ENCODE peak calls at places on chromosomes 16 and 17, in nine cellular contexts. One of them, this sample, is unnamed.

GRCh38 chr16:61834082-61834481 is 202.2 kb downstream of the CDH8 start:
- DNase-seq in lower lobe of right lung: no peak
- DNase-seq in Caco-2: no peak
- DNase-seq in foreskin fibroblast: no peak
- DNase-seq in heart right ventricle: no peak
- DNase-seq in A549: no peak
- DNase-seq in ovary: no peak
- DNase-seq in AG04449: no peak
- DNase-seq in AG10803: peak
- DNase-seq in this sample: no peak

GRCh38 chr17:68428498-68429172 is 28.7 kb downstream of the WIPI1 start:
- DNase-seq in foreskin fibroblast: no peak
- DNase-seq in lower lobe of right lung: no peak
- DNase-seq in AG04449: no peak
- DNase-seq in Caco-2: no peak
- DNase-seq in heart right ventricle: no peak
- DNase-seq in A549: no peak
- DNase-seq in AG10803: no peak
- DNase-seq in ovary: no peak
- DNase-seq in this sample: no peak

GRCh38 chr17:80758793-80759673 is 214.4 kb downstream of the RPTOR start:
- DNase-seq in foreskin fibroblast: peak
- DNase-seq in AG10803: no peak
- DNase-seq in A549: no peak
- DNase-seq in Caco-2: no peak
- DNase-seq in lower lobe of right lung: no peak
- DNase-seq in ovary: no peak
- DNase-seq in heart right ventricle: no peak
- DNase-seq in AG04449: no peak
- DNase-seq in this sample: peak

GRCh38 chr17:18043491-18043890 is 4.3 kb downstream of the GID4 start:
- DNase-seq in AG04449: no peak
- DNase-seq in foreskin fibroblast: peak
- DNase-seq in lower lobe of right lung: no peak
- DNase-seq in ovary: no peak
- DNase-seq in AG10803: no peak
- DNase-seq in A549: peak
- DNase-seq in heart right ventricle: no peak
- DNase-seq in Caco-2: no peak
- DNase-seq in this sample: peak

GRCh38 chr16:30009085-30009862 is 1.6 kb downstream of the DOC2A start:
- DNase-seq in AG10803: no peak
- DNase-seq in foreskin fibroblast: no peak
- DNase-seq in heart right ventricle: no peak
- DNase-seq in Caco-2: no peak
- DNase-seq in A549: no peak
- DNase-seq in ovary: no peak
- DNase-seq in AG04449: no peak
- DNase-seq in lower lobe of right lung: no peak
- DNase-seq in this sample: no peak

GRCh38 chr16:64900029-64900428 is 221.8 kb downstream of the CDH11 start:
- DNase-seq in foreskin fibroblast: peak
- DNase-seq in Caco-2: no peak
- DNase-seq in heart right ventricle: no peak
- DNase-seq in ovary: no peak
- DNase-seq in lower lobe of right lung: no peak
- DNase-seq in AG04449: no peak
- DNase-seq in A549: no peak
- DNase-seq in AG10803: no peak
- DNase-seq in this sample: no peak

GRCh38 chr16:2663553-2664521 is 18.5 kb upstream of the KCTD5 start:
- DNase-seq in ovary: no peak
- DNase-seq in AG10803: peak
- DNase-seq in foreskin fibroblast: peak
- DNase-seq in Caco-2: no peak
- DNase-seq in A549: no peak
- DNase-seq in lower lobe of right lung: no peak
- DNase-seq in heart right ventricle: no peak
- DNase-seq in AG04449: peak
- DNase-seq in this sample: peak

GRCh38 chr17:3984719-3985444 is 20.6 kb upstream of the ATP2A3 start:
- DNase-seq in lower lobe of right lung: no peak
- DNase-seq in Caco-2: no peak
- DNase-seq in heart right ventricle: no peak
- DNase-seq in ovary: no peak
- DNase-seq in AG04449: no peak
- DNase-seq in AG10803: no peak
- DNase-seq in A549: peak
- DNase-seq in foreskin fibroblast: no peak
- DNase-seq in this sample: no peak

GRCh38 chr17:76529643-76530488 is 7.6 kb downstream of the CYGB start:
- DNase-seq in AG04449: no peak
- DNase-seq in lower lobe of right lung: peak
- DNase-seq in A549: no peak
- DNase-seq in foreskin fibroblast: peak
- DNase-seq in ovary: peak
- DNase-seq in AG10803: peak
- DNase-seq in heart right ventricle: peak
- DNase-seq in Caco-2: no peak
- DNase-seq in this sample: peak

GRCh38 chr16:1823821-1824220 is 2.8 kb downstream of the HAGH start:
- DNase-seq in AG04449: no peak
- DNase-seq in ovary: no peak
- DNase-seq in heart right ventricle: no peak
- DNase-seq in Caco-2: peak
- DNase-seq in lower lobe of right lung: no peak
- DNase-seq in A549: peak
- DNase-seq in foreskin fibroblast: peak
- DNase-seq in AG10803: peak
- DNase-seq in this sample: peak

DNA sequence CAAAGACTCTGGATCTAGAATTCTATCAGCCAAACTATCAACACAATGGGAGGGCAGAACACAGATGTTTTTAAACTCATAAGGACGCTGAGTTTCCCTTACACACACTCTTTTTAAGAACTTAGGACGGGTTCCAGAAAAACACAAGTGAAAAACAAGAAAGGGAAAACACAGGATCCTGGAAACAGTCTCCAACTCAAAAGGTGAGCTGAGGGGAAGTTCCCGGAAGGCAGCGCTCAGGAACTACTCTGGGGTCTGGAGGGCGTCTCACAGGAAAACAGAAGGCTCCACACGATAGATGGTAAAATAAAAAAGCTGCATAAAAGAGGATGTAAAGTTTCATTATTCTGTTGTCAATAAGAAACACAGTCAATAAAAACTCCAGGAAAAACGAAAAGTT is 80.2 kb upstream of the DOC2B start:
- DNase-seq in heart right ventricle: no peak
- DNase-seq in lower lobe of right lung: peak
- DNase-seq in foreskin fibroblast: no peak
- DNase-seq in A549: no peak
- DNase-seq in ovary: no peak
- DNase-seq in AG10803: no peak
- DNase-seq in AG04449: no peak
- DNase-seq in Caco-2: no peak
- DNase-seq in this sample: no peak
- H3K4me3 ChIP-seq in heart right ventricle: no peak
- H3K4me3 ChIP-seq in lower lobe of right lung: no peak
- H3K4me3 ChIP-seq in foreskin fibroblast: no peak
- H3K4me3 ChIP-seq in A549: no peak
- H3K4me3 ChIP-seq in ovary: no peak
- H3K4me3 ChIP-seq in AG10803: no peak
- H3K4me3 ChIP-seq in AG04449: no peak
- H3K4me3 ChIP-seq in Caco-2: no peak
- H3K4me3 ChIP-seq in this sample: no peak

DNA sequence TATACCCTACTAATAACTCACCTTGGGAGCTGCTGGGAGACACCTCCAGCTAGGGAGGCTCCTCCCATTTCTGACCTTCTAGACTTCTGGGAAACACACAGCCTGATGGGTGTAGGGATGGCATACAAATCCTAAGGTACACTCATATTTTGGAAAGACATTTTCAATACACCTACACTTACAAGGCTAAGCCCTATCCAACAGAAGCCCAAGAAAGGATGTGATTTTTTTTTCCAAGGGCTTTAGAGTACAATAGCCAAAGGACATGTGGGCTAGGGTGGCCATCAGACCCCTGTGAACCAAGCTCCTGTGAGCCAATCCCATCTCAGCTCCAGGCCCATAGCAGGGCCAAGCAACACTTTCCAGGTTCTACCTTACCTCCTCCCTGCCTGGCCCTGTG is 143.9 kb downstream of the AATF start:
- DNase-seq in heart right ventricle: no peak
- DNase-seq in ovary: no peak
- DNase-seq in foreskin fibroblast: no peak
- DNase-seq in lower lobe of right lung: no peak
- DNase-seq in AG04449: no peak
- DNase-seq in Caco-2: no peak
- DNase-seq in AG10803: no peak
- DNase-seq in A549: no peak
- DNase-seq in this sample: no peak
- TF ChIP-seq CTCF in heart right ventricle: no peak
- TF ChIP-seq CTCF in ovary: no peak
- TF ChIP-seq CTCF in foreskin fibroblast: no peak
- TF ChIP-seq CTCF in lower lobe of right lung: no peak
- TF ChIP-seq CTCF in AG04449: no peak
- TF ChIP-seq CTCF in Caco-2: no peak
- TF ChIP-seq CTCF in AG10803: no peak
- TF ChIP-seq CTCF in A549: no peak
- TF ChIP-seq CTCF in this sample: no peak

GRCh38 chr16:27109666-27110523 is 43.2 kb downstream of the C16orf82 start:
- DNase-seq in AG04449: no peak
- DNase-seq in ovary: peak
- DNase-seq in AG10803: peak
- DNase-seq in heart right ventricle: peak
- DNase-seq in A549: peak
- DNase-seq in lower lobe of right lung: peak
- DNase-seq in foreskin fibroblast: peak
- DNase-seq in Caco-2: peak
- DNase-seq in this sample: peak
- H3K4me3 ChIP-seq in AG04449: peak
- H3K4me3 ChIP-seq in ovary: peak
- H3K4me3 ChIP-seq in AG10803: peak
- H3K4me3 ChIP-seq in heart right ventricle: peak
- H3K4me3 ChIP-seq in A549: peak
- H3K4me3 ChIP-seq in lower lobe of right lung: peak
- H3K4me3 ChIP-seq in foreskin fibroblast: peak
- H3K4me3 ChIP-seq in Caco-2: peak
- H3K4me3 ChIP-seq in this sample: peak

DNA sequence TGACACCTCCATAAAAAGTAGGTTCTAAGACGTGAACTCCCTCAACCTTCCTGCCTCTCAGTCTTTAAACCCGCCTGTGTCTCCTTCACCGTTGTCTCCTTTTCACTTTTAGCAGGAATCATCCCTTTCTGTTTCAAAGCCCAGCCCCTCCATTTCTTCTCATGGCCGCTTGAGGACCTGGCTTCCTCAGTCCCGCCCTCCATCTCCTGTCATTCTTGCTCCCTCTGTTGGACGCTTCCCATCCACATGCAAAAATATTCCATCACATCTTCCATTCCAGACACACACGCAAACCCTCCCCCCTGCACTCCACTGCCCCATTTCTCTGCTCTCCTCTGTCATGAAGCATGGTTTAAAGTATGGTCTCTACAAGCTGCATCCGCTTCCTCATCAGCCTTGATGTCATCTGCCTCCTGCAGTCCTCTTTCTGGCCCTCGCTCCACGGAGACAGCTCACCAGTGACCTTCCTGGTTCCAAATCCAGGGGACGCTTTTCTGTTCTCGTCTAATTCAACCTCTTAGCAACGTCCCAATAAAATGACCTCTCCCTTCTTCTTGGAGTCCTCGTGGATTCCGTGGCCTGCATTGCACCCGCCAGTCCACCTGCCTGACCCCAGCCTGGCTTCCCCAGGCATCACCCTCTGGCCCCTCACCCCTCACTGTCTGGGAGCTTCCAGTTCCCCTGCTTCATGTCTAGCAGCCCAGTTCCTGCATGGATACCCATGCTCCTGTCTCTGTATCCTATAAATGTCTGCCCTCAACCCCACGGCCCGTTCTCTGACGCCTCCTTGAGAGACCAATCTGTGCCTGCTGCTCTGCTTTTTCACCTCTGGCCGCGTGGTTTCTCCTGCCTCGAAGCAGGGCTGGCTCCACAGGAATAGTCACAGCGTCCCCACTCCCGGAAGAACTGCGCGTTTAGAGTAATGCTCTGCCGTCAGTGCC is 26.2 kb downstream of the ANKRD40 start:
- DNase-seq in ovary: no peak
- DNase-seq in lower lobe of right lung: no peak
- DNase-seq in AG04449: no peak
- DNase-seq in foreskin fibroblast: peak
- DNase-seq in heart right ventricle: no peak
- DNase-seq in Caco-2: peak
- DNase-seq in AG10803: peak
- DNase-seq in A549: peak
- DNase-seq in this sample: peak
- TF ChIP-seq CTCF in ovary: peak
- TF ChIP-seq CTCF in lower lobe of right lung: peak
- TF ChIP-seq CTCF in AG04449: peak
- TF ChIP-seq CTCF in foreskin fibroblast: peak
- TF ChIP-seq CTCF in heart right ventricle: peak
- TF ChIP-seq CTCF in Caco-2: peak
- TF ChIP-seq CTCF in AG10803: peak
- TF ChIP-seq CTCF in A549: peak
- TF ChIP-seq CTCF in this sample: peak

GRCh38 chr16:85002099-85002541 is 9.2 kb downstream of the ZDHHC7 start:
- DNase-seq in foreskin fibroblast: no peak
- DNase-seq in heart right ventricle: no peak
- DNase-seq in AG04449: no peak
- DNase-seq in A549: no peak
- DNase-seq in lower lobe of right lung: peak
- DNase-seq in AG10803: no peak
- DNase-seq in Caco-2: no peak
- DNase-seq in ovary: no peak
- DNase-seq in this sample: no peak
- H3K4me3 ChIP-seq in foreskin fibroblast: no peak
- H3K4me3 ChIP-seq in heart right ventricle: peak
- H3K4me3 ChIP-seq in AG04449: no peak
- H3K4me3 ChIP-seq in A549: no peak
- H3K4me3 ChIP-seq in lower lobe of right lung: peak
- H3K4me3 ChIP-seq in AG10803: no peak
- H3K4me3 ChIP-seq in Caco-2: no peak
- H3K4me3 ChIP-seq in ovary: peak
- H3K4me3 ChIP-seq in this sample: peak

This sample was measured in fibroblast of villous mesenchyme.